ENCODE peak calls at places on chromosomes 5 and 9, in ten cellular contexts. One of them, this sample, is unnamed. For H3K4me1 and H3K27me3, the result is how much of the 10 kb centered on the place peaks cover.

GRCh38 chr9:114130624-114131277 is 24.6 kb upstream of the COL27A1 start:
- DNase-seq in H1: no peak
- DNase-seq in fibroblast of lung: no peak
- DNase-seq in uterus: no peak
- DNase-seq in left lung: no peak
- DNase-seq in endothelial cell of umbilical vein: no peak
- DNase-seq in tibial artery: no peak
- DNase-seq in psoas muscle: no peak
- DNase-seq in H9: no peak
- DNase-seq in cardiac muscle cell: no peak
- DNase-seq in this sample: no peak

GRCh38 chr5:20554001-20554400 is 566.0 kb upstream of the CDH18 start:
- DNase-seq in H1: no peak
- DNase-seq in fibroblast of lung: peak
- DNase-seq in uterus: no peak
- DNase-seq in left lung: no peak
- DNase-seq in endothelial cell of umbilical vein: no peak
- DNase-seq in tibial artery: no peak
- DNase-seq in psoas muscle: no peak
- DNase-seq in H9: no peak
- DNase-seq in cardiac muscle cell: peak
- DNase-seq in this sample: no peak

GRCh38 chr5:138508958-138509357 is 34.1 kb downstream of the ETF1 start:
- DNase-seq in H1: no peak
- DNase-seq in fibroblast of lung: no peak
- DNase-seq in uterus: no peak
- DNase-seq in left lung: no peak
- DNase-seq in endothelial cell of umbilical vein: no peak
- DNase-seq in tibial artery: no peak
- DNase-seq in psoas muscle: no peak
- DNase-seq in H9: no peak
- DNase-seq in cardiac muscle cell: no peak
- DNase-seq in this sample: no peak

GRCh38 chr9:2013688-2014087 is 1.5 kb upstream of the SMARCA2 start:
- DNase-seq in H1: no peak
- DNase-seq in fibroblast of lung: peak
- DNase-seq in uterus: no peak
- DNase-seq in left lung: no peak
- DNase-seq in endothelial cell of umbilical vein: no peak
- DNase-seq in tibial artery: no peak
- DNase-seq in psoas muscle: no peak
- DNase-seq in H9: no peak
- DNase-seq in cardiac muscle cell: peak
- DNase-seq in this sample: peak

GRCh38 chr9:95874989-95875304 is 544 bp upstream of the ERCC6L2 start:
- DNase-seq in H1: no peak
- DNase-seq in fibroblast of lung: no peak
- DNase-seq in uterus: peak
- DNase-seq in left lung: peak
- DNase-seq in endothelial cell of umbilical vein: no peak
- DNase-seq in tibial artery: peak
- DNase-seq in psoas muscle: peak
- DNase-seq in H9: peak
- DNase-seq in cardiac muscle cell: peak
- DNase-seq in this sample: no peak

GRCh38 chr5:91123291-91123690 is 259.8 kb downstream of the ARRDC3 start:
- DNase-seq in H1: no peak
- DNase-seq in fibroblast of lung: no peak
- DNase-seq in uterus: no peak
- DNase-seq in left lung: no peak
- DNase-seq in endothelial cell of umbilical vein: no peak
- DNase-seq in tibial artery: no peak
- DNase-seq in psoas muscle: no peak
- DNase-seq in H9: no peak
- DNase-seq in cardiac muscle cell: no peak
- DNase-seq in this sample: no peak

GRCh38 chr9:5671711-5672353 is 42.9 kb downstream of the RIC1 start:
- DNase-seq in H1: no peak
- DNase-seq in fibroblast of lung: no peak
- DNase-seq in uterus: no peak
- DNase-seq in left lung: no peak
- DNase-seq in endothelial cell of umbilical vein: no peak
- DNase-seq in tibial artery: no peak
- DNase-seq in psoas muscle: no peak
- DNase-seq in H9: no peak
- DNase-seq in cardiac muscle cell: no peak
- DNase-seq in this sample: peak

GRCh38 chr9:134559013-134559412 is 82.6 kb upstream of the COL5A1 start:
- DNase-seq in H1: no peak
- DNase-seq in fibroblast of lung: no peak
- DNase-seq in uterus: peak
- DNase-seq in left lung: peak
- DNase-seq in endothelial cell of umbilical vein: no peak
- DNase-seq in tibial artery: no peak
- DNase-seq in psoas muscle: peak
- DNase-seq in H9: peak
- DNase-seq in cardiac muscle cell: no peak
- DNase-seq in this sample: no peak

GRCh38 chr9:109817846-109818472 is 38.0 kb downstream of the PALM2AKAP2 start:
- DNase-seq in H1: peak
- DNase-seq in fibroblast of lung: peak
- DNase-seq in uterus: peak
- DNase-seq in left lung: peak
- DNase-seq in endothelial cell of umbilical vein: peak
- DNase-seq in tibial artery: peak
- DNase-seq in psoas muscle: no peak
- DNase-seq in H9: peak
- DNase-seq in cardiac muscle cell: peak
- DNase-seq in this sample: peak

GRCh38 chr9:129604766-129605163 is 16.1 kb downstream of the C9orf50 start:
- DNase-seq in H1: no peak
- DNase-seq in fibroblast of lung: no peak
- DNase-seq in uterus: no peak
- DNase-seq in left lung: no peak
- DNase-seq in endothelial cell of umbilical vein: no peak
- DNase-seq in tibial artery: no peak
- DNase-seq in psoas muscle: no peak
- DNase-seq in H9: no peak
- DNase-seq in cardiac muscle cell: no peak
- DNase-seq in this sample: no peak

GRCh38 chr5:72248352-72249032 is 71.5 kb downstream of the MRPS27 start:
- DNase-seq in H1: no peak
- DNase-seq in fibroblast of lung: peak
- DNase-seq in uterus: peak
- DNase-seq in left lung: peak
- DNase-seq in endothelial cell of umbilical vein: peak
- DNase-seq in tibial artery: peak
- DNase-seq in psoas muscle: no peak
- DNase-seq in H9: no peak
- DNase-seq in cardiac muscle cell: peak
- DNase-seq in this sample: no peak

GRCh38 chr5:94754824-94755223 is 136.4 kb downstream of the SLF1 start:
- DNase-seq in H1: no peak
- DNase-seq in fibroblast of lung: no peak
- DNase-seq in uterus: no peak
- DNase-seq in left lung: no peak
- DNase-seq in endothelial cell of umbilical vein: no peak
- DNase-seq in tibial artery: no peak
- DNase-seq in psoas muscle: no peak
- DNase-seq in H9: no peak
- DNase-seq in cardiac muscle cell: no peak
- DNase-seq in this sample: peak

GRCh38 chr9:101034222-101034621 is 5.7 kb downstream of the PLPPR1 start:
- DNase-seq in H1: no peak
- DNase-seq in fibroblast of lung: no peak
- DNase-seq in uterus: no peak
- DNase-seq in left lung: no peak
- DNase-seq in endothelial cell of umbilical vein: no peak
- DNase-seq in tibial artery: no peak
- DNase-seq in psoas muscle: no peak
- DNase-seq in H9: no peak
- DNase-seq in cardiac muscle cell: no peak
- DNase-seq in this sample: no peak

GRCh38 chr5:173012882-173013281 is 29.3 kb downstream of the ATP6V0E1 start:
- DNase-seq in H1: no peak
- DNase-seq in fibroblast of lung: no peak
- DNase-seq in uterus: no peak
- DNase-seq in left lung: peak
- DNase-seq in endothelial cell of umbilical vein: no peak
- DNase-seq in tibial artery: peak
- DNase-seq in psoas muscle: no peak
- DNase-seq in H9: no peak
- DNase-seq in cardiac muscle cell: peak
- DNase-seq in this sample: no peak

GRCh38 chr5:173016621-173017046 is 33.1 kb downstream of the ATP6V0E1 start:
- DNase-seq in H1: no peak
- DNase-seq in fibroblast of lung: peak
- DNase-seq in uterus: no peak
- DNase-seq in left lung: peak
- DNase-seq in endothelial cell of umbilical vein: peak
- DNase-seq in tibial artery: peak
- DNase-seq in psoas muscle: no peak
- DNase-seq in H9: no peak
- DNase-seq in cardiac muscle cell: peak
- DNase-seq in this sample: peak

GRCh38 chr5:173020154-173020581 is 36.0 kb upstream of the CREBRF start:
- DNase-seq in H1: no peak
- DNase-seq in fibroblast of lung: no peak
- DNase-seq in uterus: no peak
- DNase-seq in left lung: no peak
- DNase-seq in endothelial cell of umbilical vein: no peak
- DNase-seq in tibial artery: no peak
- DNase-seq in psoas muscle: no peak
- DNase-seq in H9: no peak
- DNase-seq in cardiac muscle cell: peak
- DNase-seq in this sample: no peak

GRCh38 chr5:173018352-173018751 is 34.8 kb downstream of the ATP6V0E1 start:
- DNase-seq in H1: no peak
- DNase-seq in fibroblast of lung: no peak
- DNase-seq in uterus: no peak
- DNase-seq in left lung: no peak
- DNase-seq in endothelial cell of umbilical vein: no peak
- DNase-seq in tibial artery: no peak
- DNase-seq in psoas muscle: no peak
- DNase-seq in H9: no peak
- DNase-seq in cardiac muscle cell: no peak
- DNase-seq in this sample: no peak

GRCh38 chr5:173016069-173016455 is 32.5 kb downstream of the ATP6V0E1 start:
- DNase-seq in H1: no peak
- DNase-seq in fibroblast of lung: no peak
- DNase-seq in uterus: no peak
- DNase-seq in left lung: no peak
- DNase-seq in endothelial cell of umbilical vein: no peak
- DNase-seq in tibial artery: no peak
- DNase-seq in psoas muscle: no peak
- DNase-seq in H9: no peak
- DNase-seq in cardiac muscle cell: no peak
- DNase-seq in this sample: no peak
- H3K4me1 ChIP-seq in H1: under half
- H3K4me1 ChIP-seq in fibroblast of lung: under half
- H3K4me1 ChIP-seq in uterus: under half
- H3K4me1 ChIP-seq in left lung: under half
- H3K4me1 ChIP-seq in endothelial cell of umbilical vein: under half
- H3K4me1 ChIP-seq in tibial artery: under half
- H3K4me1 ChIP-seq in psoas muscle: under half
- H3K4me1 ChIP-seq in H9: under half
- H3K4me1 ChIP-seq in cardiac muscle cell: under half
- H3K4me1 ChIP-seq in this sample: under half

GRCh38 chr5:93598997-93599371 is 16.0 kb downstream of the NR2F1 start:
- DNase-seq in H1: no peak
- DNase-seq in fibroblast of lung: no peak
- DNase-seq in uterus: no peak
- DNase-seq in left lung: no peak
- DNase-seq in endothelial cell of umbilical vein: no peak
- DNase-seq in tibial artery: no peak
- DNase-seq in psoas muscle: no peak
- DNase-seq in H9: no peak
- DNase-seq in cardiac muscle cell: no peak
- DNase-seq in this sample: no peak
- H3K27me3 ChIP-seq in H1: half or more
- H3K27me3 ChIP-seq in fibroblast of lung: under half
- H3K27me3 ChIP-seq in uterus: under half
- H3K27me3 ChIP-seq in left lung: half or more
- H3K27me3 ChIP-seq in endothelial cell of umbilical vein: under half
- H3K27me3 ChIP-seq in tibial artery: half or more
- H3K27me3 ChIP-seq in psoas muscle: under half
- H3K27me3 ChIP-seq in H9: half or more
- H3K27me3 ChIP-seq in cardiac muscle cell: half or more
- H3K27me3 ChIP-seq in this sample: half or more

GRCh38 chr5:36599986-36600779 is 6.2 kb upstream of the SLC1A3 start:
- DNase-seq in H1: no peak
- DNase-seq in fibroblast of lung: peak
- DNase-seq in uterus: no peak
- DNase-seq in left lung: no peak
- DNase-seq in endothelial cell of umbilical vein: no peak
- DNase-seq in tibial artery: no peak
- DNase-seq in psoas muscle: no peak
- DNase-seq in H9: no peak
- DNase-seq in cardiac muscle cell: peak
- DNase-seq in this sample: peak

GRCh38 chr5:36606052-36606436 is 362 bp upstream of the SLC1A3 start:
- DNase-seq in H1: no peak
- DNase-seq in fibroblast of lung: no peak
- DNase-seq in uterus: no peak
- DNase-seq in left lung: no peak
- DNase-seq in endothelial cell of umbilical vein: no peak
- DNase-seq in tibial artery: no peak
- DNase-seq in psoas muscle: no peak
- DNase-seq in H9: no peak
- DNase-seq in cardiac muscle cell: no peak
- DNase-seq in this sample: no peak

GRCh38 chr5:36600847-36601527 is 5.4 kb upstream of the SLC1A3 start:
- DNase-seq in H1: no peak
- DNase-seq in fibroblast of lung: peak
- DNase-seq in uterus: no peak
- DNase-seq in left lung: no peak
- DNase-seq in endothelial cell of umbilical vein: no peak
- DNase-seq in tibial artery: no peak
- DNase-seq in psoas muscle: no peak
- DNase-seq in H9: no peak
- DNase-seq in cardiac muscle cell: peak
- DNase-seq in this sample: no peak

GRCh38 chr5:36605241-36605640 is 1.2 kb upstream of the SLC1A3 start:
- DNase-seq in H1: no peak
- DNase-seq in fibroblast of lung: no peak
- DNase-seq in uterus: no peak
- DNase-seq in left lung: no peak
- DNase-seq in endothelial cell of umbilical vein: no peak
- DNase-seq in tibial artery: no peak
- DNase-seq in psoas muscle: no peak
- DNase-seq in H9: no peak
- DNase-seq in cardiac muscle cell: no peak
- DNase-seq in this sample: no peak

GRCh38 chr5:36602711-36603321 is 3.6 kb upstream of the SLC1A3 start:
- DNase-seq in H1: no peak
- DNase-seq in fibroblast of lung: no peak
- DNase-seq in uterus: no peak
- DNase-seq in left lung: no peak
- DNase-seq in endothelial cell of umbilical vein: no peak
- DNase-seq in tibial artery: no peak
- DNase-seq in psoas muscle: no peak
- DNase-seq in H9: peak
- DNase-seq in cardiac muscle cell: no peak
- DNase-seq in this sample: no peak
- TF ChIP-seq CTCF in H1: peak
- TF ChIP-seq CTCF in fibroblast of lung: peak
- TF ChIP-seq CTCF in uterus: no peak
- TF ChIP-seq CTCF in left lung: no peak
- TF ChIP-seq CTCF in endothelial cell of umbilical vein: no peak
- TF ChIP-seq CTCF in tibial artery: no peak
- TF ChIP-seq CTCF in psoas muscle: no peak
- TF ChIP-seq CTCF in H9: peak
- TF ChIP-seq CTCF in cardiac muscle cell: no peak
- TF ChIP-seq CTCF in this sample: no peak

GRCh38 chr5:66739923-66740322 is 143.7 kb downstream of the MAST4 start:
- DNase-seq in H1: no peak
- DNase-seq in fibroblast of lung: no peak
- DNase-seq in uterus: no peak
- DNase-seq in left lung: no peak
- DNase-seq in endothelial cell of umbilical vein: no peak
- DNase-seq in tibial artery: no peak
- DNase-seq in psoas muscle: no peak
- DNase-seq in H9: no peak
- DNase-seq in cardiac muscle cell: no peak
- DNase-seq in this sample: no peak
- H3K4me1 ChIP-seq in H1: under half
- H3K4me1 ChIP-seq in fibroblast of lung: under half
- H3K4me1 ChIP-seq in uterus: under half
- H3K4me1 ChIP-seq in left lung: under half
- H3K4me1 ChIP-seq in endothelial cell of umbilical vein: under half
- H3K4me1 ChIP-seq in tibial artery: under half
- H3K4me1 ChIP-seq in psoas muscle: under half
- H3K4me1 ChIP-seq in H9: under half
- H3K4me1 ChIP-seq in cardiac muscle cell: under half
- H3K4me1 ChIP-seq in this sample: under half